ENCODE peak calls at places on chromosomes 2 and 18, in six cellular contexts. R is fibroblast of mammary gland; K is HCEC 1CT; D is stimulated activated naive CD8-positive, alpha-beta T cell treated with anti-CD3 and anti-CD28 coated beads, Interleukin-15, amount 100 ng/mL, for 72 hours; N is left ventricle myocardium superior; O is IMR-90. J is an unnamed sample.

GRCh38 chr18:22114526-22115321 is 54.7 kb upstream of the GATA6 start:
- DNase-seq in K (no peak), O (no peak), D (no peak), R (no peak), N (no peak), J (no peak)

GRCh38 chr2:26396734-26397298 is 4.9 kb upstream of the DRC1 start:
- DNase-seq in N (no peak), K (no peak), R (no peak), D (peak), O (no peak), J (no peak)

GRCh38 chr2:156136566-156136965 is 196.0 kb downstream of the NR4A2 start:
- DNase-seq in D (no peak), N (no peak), O (no peak), K (no peak), R (no peak), J (no peak)

GRCh38 chr2:52964916-52965530 is 802.6 kb upstream of the CHAC2 start:
- DNase-seq in K (no peak), R (no peak), N (no peak), O (no peak), D (no peak), J (no peak)

GRCh38 chr2:181589779-181590178 is 67.1 kb downstream of the CERKL start:
- DNase-seq in K (no peak), D (no peak), N (no peak), O (no peak), R (no peak), J (no peak)

GRCh38 chr18:34773378-34773777 is 63.3 kb downstream of the DTNA start:
- DNase-seq in R (peak), N (no peak), D (no peak), O (peak), K (peak), J (no peak)

GRCh38 chr2:9639000-9639602 is 8.3 kb upstream of the YWHAQ start:
- DNase-seq in K (peak), D (no peak), O (no peak), N (peak), R (no peak), J (no peak)

GRCh38 chr2:96547751-96548161 is 11.2 kb downstream of the ARID5A start:
- DNase-seq in D (no peak), K (no peak), R (no peak), N (no peak), O (peak), J (no peak)

GRCh38 chr2:74569686-74570085 is 15.2 kb downstream of the DOK1 start:
- DNase-seq in K (no peak), N (no peak), D (no peak), O (no peak), R (no peak), J (no peak)

GRCh38 chr18:29250843-29251242 is 1073.9 kb upstream of the CDH2 start:
- DNase-seq in N (no peak), O (no peak), R (no peak), K (no peak), D (no peak), J (no peak)

GRCh38 chr18:293557-293956 is 25.7 kb upstream of the THOC1 start:
- DNase-seq in O (peak), R (peak), D (no peak), K (peak), N (no peak), J (no peak)

GRCh38 chr2:25757906-25758305 is 84.5 kb upstream of the DTNB start:
- DNase-seq in K (no peak), O (no peak), D (no peak), R (no peak), N (no peak), J (no peak)

GRCh38 chr2:18949871-18950597 is 360.7 kb upstream of the NT5C1B start:
- DNase-seq in K (peak), D (no peak), R (peak), O (peak), N (no peak), J (no peak)

GRCh38 chr2:20611077-20611843 is 39.6 kb downstream of the HS1BP3 start:
- DNase-seq in R (peak), D (no peak), K (peak), O (peak), N (peak), J (peak)